ENCODE peak calls at places on chromosomes 5 and 9, in five cellular contexts. One of them, this sample, is unnamed. For H3K36me3, the result is how much of the 10 kb centered on the place peaks cover.

GRCh38 chr5:75538201-75538600 is 26.5 kb downstream of the POLK start:
- DNase-seq in H1: no peak
- DNase-seq in neural progenitor cell: no peak
- DNase-seq in left lung: no peak
- DNase-seq in psoas muscle: no peak
- DNase-seq in this sample: no peak

GRCh38 chr9:90642570-90643539 is at the start of gene DIRAS2:
- DNase-seq in H1: peak
- DNase-seq in neural progenitor cell: peak
- DNase-seq in left lung: peak
- DNase-seq in psoas muscle: peak
- DNase-seq in this sample: no peak

GRCh38 chr5:115452791-115453190 is 91.8 kb downstream of the FEM1C start:
- DNase-seq in H1: no peak
- DNase-seq in neural progenitor cell: no peak
- DNase-seq in left lung: no peak
- DNase-seq in psoas muscle: no peak
- DNase-seq in this sample: no peak

GRCh38 chr5:2704111-2704510 is 47.4 kb downstream of the IRX2 start:
- DNase-seq in H1: no peak
- DNase-seq in neural progenitor cell: no peak
- DNase-seq in left lung: no peak
- DNase-seq in psoas muscle: no peak
- DNase-seq in this sample: no peak

GRCh38 chr5:60586307-60586901 is 113.6 kb downstream of the DEPDC1B start:
- DNase-seq in H1: no peak
- DNase-seq in neural progenitor cell: peak
- DNase-seq in left lung: no peak
- DNase-seq in psoas muscle: no peak
- DNase-seq in this sample: no peak

GRCh38 chr9:87324613-87325194 is 173.0 kb upstream of the DAPK1 start:
- DNase-seq in H1: no peak
- DNase-seq in neural progenitor cell: peak
- DNase-seq in left lung: no peak
- DNase-seq in psoas muscle: no peak
- DNase-seq in this sample: no peak

GRCh38 chr5:79133121-79133656 is 21.6 kb downstream of the BHMT start:
- DNase-seq in H1: no peak
- DNase-seq in neural progenitor cell: peak
- DNase-seq in left lung: no peak
- DNase-seq in psoas muscle: no peak
- DNase-seq in this sample: no peak

GRCh38 chr9:7186175-7186574 is 428.4 kb downstream of the KDM4C start:
- DNase-seq in H1: peak
- DNase-seq in neural progenitor cell: peak
- DNase-seq in left lung: no peak
- DNase-seq in psoas muscle: no peak
- DNase-seq in this sample: no peak

GRCh38 chr5:169094586-169095409 is 206.1 kb downstream of the SLIT3 start:
- DNase-seq in H1: no peak
- DNase-seq in neural progenitor cell: no peak
- DNase-seq in left lung: no peak
- DNase-seq in psoas muscle: no peak
- DNase-seq in this sample: no peak

DNA sequence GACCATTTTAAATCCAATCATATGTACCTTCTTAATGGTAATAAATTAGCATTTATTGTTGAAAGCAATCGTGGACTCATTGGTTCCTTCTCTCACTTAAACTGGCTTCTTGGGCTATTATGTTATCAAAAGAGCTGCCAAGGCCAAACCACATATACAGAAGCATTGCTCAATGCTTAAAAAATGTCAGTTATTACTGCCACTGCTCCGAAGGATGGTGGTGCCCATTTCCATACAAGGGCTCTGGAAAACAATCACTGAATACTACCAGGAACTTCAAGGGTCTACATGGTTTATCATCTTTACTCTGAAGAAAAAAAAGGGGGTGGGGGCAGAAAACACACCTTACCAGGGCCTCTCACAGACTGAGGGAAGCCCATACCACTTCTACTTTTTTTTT is 104.3 kb downstream of the GNAQ start:
- DNase-seq in H1: no peak
- DNase-seq in neural progenitor cell: no peak
- DNase-seq in left lung: no peak
- DNase-seq in psoas muscle: no peak
- DNase-seq in this sample: no peak
- H3K4me3 ChIP-seq in H1: no peak
- H3K4me3 ChIP-seq in neural progenitor cell: no peak
- H3K4me3 ChIP-seq in left lung: no peak
- H3K4me3 ChIP-seq in psoas muscle: no peak
- H3K4me3 ChIP-seq in this sample: no peak

GRCh38 chr5:172952034-172952511 is 7.2 kb upstream of the RPL26L1 start:
- DNase-seq in H1: no peak
- DNase-seq in neural progenitor cell: no peak
- DNase-seq in left lung: no peak
- DNase-seq in psoas muscle: no peak
- DNase-seq in this sample: no peak

GRCh38 chr5:172949426-172949825 is 9.8 kb upstream of the RPL26L1 start:
- DNase-seq in H1: no peak
- DNase-seq in neural progenitor cell: no peak
- DNase-seq in left lung: no peak
- DNase-seq in psoas muscle: no peak
- DNase-seq in this sample: no peak

GRCh38 chr5:172953776-172954189 is 5.4 kb upstream of the RPL26L1 start:
- DNase-seq in H1: no peak
- DNase-seq in neural progenitor cell: no peak
- DNase-seq in left lung: no peak
- DNase-seq in psoas muscle: no peak
- DNase-seq in this sample: no peak

GRCh38 chr5:172950176-172950965 is 8.9 kb upstream of the RPL26L1 start:
- DNase-seq in H1: no peak
- DNase-seq in neural progenitor cell: no peak
- DNase-seq in left lung: peak
- DNase-seq in psoas muscle: no peak
- DNase-seq in this sample: no peak

GRCh38 chr5:172951381-172952033 is 7.7 kb upstream of the RPL26L1 start:
- DNase-seq in H1: no peak
- DNase-seq in neural progenitor cell: no peak
- DNase-seq in left lung: no peak
- DNase-seq in psoas muscle: no peak
- DNase-seq in this sample: no peak
- H3K27ac ChIP-seq in H1: no peak
- H3K27ac ChIP-seq in neural progenitor cell: no peak
- H3K27ac ChIP-seq in left lung: no peak
- H3K27ac ChIP-seq in psoas muscle: no peak
- H3K27ac ChIP-seq in this sample: no peak

GRCh38 chr5:1472964-1473628 is 27.9 kb upstream of the SLC6A3 start:
- DNase-seq in H1: no peak
- DNase-seq in neural progenitor cell: no peak
- DNase-seq in left lung: peak
- DNase-seq in psoas muscle: peak
- DNase-seq in this sample: peak
- H3K36me3 ChIP-seq in H1: half or more
- H3K36me3 ChIP-seq in neural progenitor cell: under half
- H3K36me3 ChIP-seq in left lung: under half
- H3K36me3 ChIP-seq in psoas muscle: under half
- H3K36me3 ChIP-seq in this sample: under half

DNA sequence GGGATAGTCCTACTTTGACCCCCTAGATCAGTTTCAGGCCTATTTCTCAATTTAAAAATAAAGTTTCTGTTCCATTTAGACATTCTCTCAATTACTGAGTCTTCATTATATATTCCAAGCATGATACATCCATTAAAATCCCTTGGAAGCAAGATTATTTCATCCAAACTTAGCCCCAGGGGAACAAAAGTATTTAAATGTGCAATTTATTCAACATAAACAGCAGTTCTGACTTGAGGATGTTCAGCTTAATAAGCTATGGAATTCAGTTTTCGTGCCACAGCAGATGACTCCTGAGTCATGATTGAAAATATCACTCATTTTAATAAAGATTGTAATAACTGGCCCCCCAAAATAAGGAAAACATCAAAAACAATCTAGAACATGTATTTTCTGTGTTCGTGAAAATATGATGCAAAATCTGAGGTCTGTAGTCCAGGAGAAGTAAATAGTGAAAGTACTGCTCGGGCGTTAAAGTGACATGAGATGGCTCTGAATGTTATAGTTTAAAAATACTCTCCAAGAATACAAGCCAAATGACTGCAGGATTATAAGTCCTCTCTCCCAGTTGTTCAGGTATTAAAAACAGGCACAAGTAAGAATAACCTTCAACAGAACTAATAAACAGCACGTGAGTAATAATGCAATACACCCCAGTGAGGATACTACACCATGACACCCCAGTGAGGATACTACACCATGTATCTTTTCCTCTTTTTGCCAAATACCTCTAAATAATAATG is 67.1 kb downstream of the RETREG1 start:
- DNase-seq in H1: no peak
- DNase-seq in neural progenitor cell: no peak
- DNase-seq in left lung: no peak
- DNase-seq in psoas muscle: no peak
- DNase-seq in this sample: no peak
- H3K4me3 ChIP-seq in H1: no peak
- H3K4me3 ChIP-seq in neural progenitor cell: no peak
- H3K4me3 ChIP-seq in left lung: no peak
- H3K4me3 ChIP-seq in psoas muscle: peak
- H3K4me3 ChIP-seq in this sample: no peak

GRCh38 chr9:36407122-36407723 is 7.2 kb upstream of the RNF38 start:
- DNase-seq in H1: no peak
- DNase-seq in neural progenitor cell: peak
- DNase-seq in left lung: no peak
- DNase-seq in psoas muscle: peak
- DNase-seq in this sample: peak
- H3K27ac ChIP-seq in H1: no peak
- H3K27ac ChIP-seq in neural progenitor cell: peak
- H3K27ac ChIP-seq in left lung: no peak
- H3K27ac ChIP-seq in psoas muscle: no peak
- H3K27ac ChIP-seq in this sample: no peak